ENCODE peak calls at places on chromosomes 2 and 18, in eight cellular contexts. One of them, this sample, is unnamed.

GRCh38 chr2:29012211-29012681 is 31.1 kb downstream of the TOGARAM2 start:
- DNase-seq in C1 segment of cervical spinal cord: no peak
- DNase-seq in GM20000: no peak
- DNase-seq in fibroblast of lung: peak
- DNase-seq in iPS-NIHi11: no peak
- DNase-seq in EL: no peak
- DNase-seq in right lobe of liver: no peak
- DNase-seq in Kasumi-1: peak
- DNase-seq in this sample: no peak

GRCh38 chr18:56238576-56238975 is 399.8 kb downstream of the TXNL1 start:
- DNase-seq in iPS-NIHi11: no peak
- DNase-seq in GM20000: no peak
- DNase-seq in C1 segment of cervical spinal cord: no peak
- DNase-seq in EL: no peak
- DNase-seq in right lobe of liver: no peak
- DNase-seq in fibroblast of lung: no peak
- DNase-seq in Kasumi-1: no peak
- DNase-seq in this sample: no peak

GRCh38 chr18:49561377-49562193 is at the start of gene LIPG:
- DNase-seq in Kasumi-1: no peak
- DNase-seq in GM20000: peak
- DNase-seq in iPS-NIHi11: peak
- DNase-seq in EL: peak
- DNase-seq in fibroblast of lung: peak
- DNase-seq in C1 segment of cervical spinal cord: no peak
- DNase-seq in right lobe of liver: peak
- DNase-seq in this sample: no peak

GRCh38 chr2:125560855-125561254 is 1095.1 kb upstream of the GYPC start:
- DNase-seq in Kasumi-1: no peak
- DNase-seq in iPS-NIHi11: no peak
- DNase-seq in GM20000: no peak
- DNase-seq in C1 segment of cervical spinal cord: no peak
- DNase-seq in fibroblast of lung: no peak
- DNase-seq in right lobe of liver: no peak
- DNase-seq in EL: no peak
- DNase-seq in this sample: no peak

GRCh38 chr18:44818668-44819403 is 138.1 kb downstream of the SETBP1 start:
- DNase-seq in C1 segment of cervical spinal cord: no peak
- DNase-seq in right lobe of liver: no peak
- DNase-seq in EL: no peak
- DNase-seq in GM20000: peak
- DNase-seq in fibroblast of lung: no peak
- DNase-seq in iPS-NIHi11: no peak
- DNase-seq in Kasumi-1: peak
- DNase-seq in this sample: no peak

GRCh38 chr2:200585730-200586643 is at the start of gene AOX1:
- DNase-seq in EL: peak
- DNase-seq in GM20000: peak
- DNase-seq in fibroblast of lung: peak
- DNase-seq in right lobe of liver: peak
- DNase-seq in iPS-NIHi11: peak
- DNase-seq in Kasumi-1: no peak
- DNase-seq in C1 segment of cervical spinal cord: no peak
- DNase-seq in this sample: peak

GRCh38 chr18:48933578-48934399 is 17.0 kb downstream of the SMAD7 start:
- DNase-seq in iPS-NIHi11: no peak
- DNase-seq in Kasumi-1: no peak
- DNase-seq in GM20000: no peak
- DNase-seq in right lobe of liver: no peak
- DNase-seq in fibroblast of lung: no peak
- DNase-seq in EL: no peak
- DNase-seq in C1 segment of cervical spinal cord: no peak
- DNase-seq in this sample: peak

GRCh38 chr2:1170241-1170640 is 219.6 kb downstream of the SNTG2 start:
- DNase-seq in iPS-NIHi11: no peak
- DNase-seq in right lobe of liver: no peak
- DNase-seq in EL: no peak
- DNase-seq in GM20000: no peak
- DNase-seq in fibroblast of lung: no peak
- DNase-seq in Kasumi-1: no peak
- DNase-seq in C1 segment of cervical spinal cord: no peak
- DNase-seq in this sample: no peak

GRCh38 chr18:4353853-4354418 is 101.2 kb downstream of the DLGAP1 start:
- DNase-seq in iPS-NIHi11: no peak
- DNase-seq in right lobe of liver: no peak
- DNase-seq in GM20000: no peak
- DNase-seq in Kasumi-1: no peak
- DNase-seq in fibroblast of lung: no peak
- DNase-seq in C1 segment of cervical spinal cord: no peak
- DNase-seq in EL: no peak
- DNase-seq in this sample: no peak

GRCh38 chr2:216911886-216912285 is 52.0 kb upstream of the TNP1 start:
- DNase-seq in iPS-NIHi11: no peak
- DNase-seq in EL: peak
- DNase-seq in GM20000: no peak
- DNase-seq in Kasumi-1: no peak
- DNase-seq in C1 segment of cervical spinal cord: no peak
- DNase-seq in right lobe of liver: no peak
- DNase-seq in fibroblast of lung: no peak
- DNase-seq in this sample: no peak

GRCh38 chr2:236972491-236973379 is 113.0 kb upstream of the COPS8 start:
- DNase-seq in fibroblast of lung: peak
- DNase-seq in right lobe of liver: peak
- DNase-seq in Kasumi-1: no peak
- DNase-seq in C1 segment of cervical spinal cord: no peak
- DNase-seq in iPS-NIHi11: peak
- DNase-seq in EL: peak
- DNase-seq in GM20000: no peak
- DNase-seq in this sample: no peak

GRCh38 chr2:39099311-39099710 is 21.5 kb downstream of the SOS1 start:
- DNase-seq in fibroblast of lung: no peak
- DNase-seq in GM20000: no peak
- DNase-seq in iPS-NIHi11: no peak
- DNase-seq in EL: no peak
- DNase-seq in Kasumi-1: no peak
- DNase-seq in C1 segment of cervical spinal cord: no peak
- DNase-seq in right lobe of liver: no peak
- DNase-seq in this sample: no peak

GRCh38 chr2:238022594-238023157 is 38.1 kb upstream of the SCLY start:
- DNase-seq in GM20000: no peak
- DNase-seq in iPS-NIHi11: no peak
- DNase-seq in Kasumi-1: no peak
- DNase-seq in right lobe of liver: no peak
- DNase-seq in EL: no peak
- DNase-seq in fibroblast of lung: no peak
- DNase-seq in C1 segment of cervical spinal cord: no peak
- DNase-seq in this sample: no peak

GRCh38 chr2:32562906-32563305 is 64.9 kb upstream of the TTC27 start:
- DNase-seq in iPS-NIHi11: no peak
- DNase-seq in fibroblast of lung: no peak
- DNase-seq in right lobe of liver: no peak
- DNase-seq in Kasumi-1: no peak
- DNase-seq in EL: no peak
- DNase-seq in GM20000: no peak
- DNase-seq in C1 segment of cervical spinal cord: no peak
- DNase-seq in this sample: no peak

GRCh38 chr18:79816092-79816491 is 18.4 kb downstream of the KCNG2 start:
- DNase-seq in iPS-NIHi11: no peak
- DNase-seq in right lobe of liver: no peak
- DNase-seq in C1 segment of cervical spinal cord: no peak
- DNase-seq in EL: no peak
- DNase-seq in Kasumi-1: no peak
- DNase-seq in fibroblast of lung: no peak
- DNase-seq in GM20000: no peak
- DNase-seq in this sample: peak

GRCh38 chr2:101253013-101253712 is 477 bp downstream of the CNOT11 start:
- DNase-seq in fibroblast of lung: peak
- DNase-seq in EL: peak
- DNase-seq in C1 segment of cervical spinal cord: no peak
- DNase-seq in Kasumi-1: peak
- DNase-seq in iPS-NIHi11: peak
- DNase-seq in right lobe of liver: peak
- DNase-seq in GM20000: peak
- DNase-seq in this sample: no peak

GRCh38 chr2:10188729-10189305 is 66.3 kb downstream of the RRM2 start:
- DNase-seq in Kasumi-1: no peak
- DNase-seq in fibroblast of lung: no peak
- DNase-seq in EL: no peak
- DNase-seq in right lobe of liver: no peak
- DNase-seq in iPS-NIHi11: no peak
- DNase-seq in GM20000: no peak
- DNase-seq in C1 segment of cervical spinal cord: no peak
- DNase-seq in this sample: no peak

GRCh38 chr2:191811807-191812602 is 34.9 kb downstream of the CAVIN2 start:
- DNase-seq in EL: peak
- DNase-seq in fibroblast of lung: peak
- DNase-seq in C1 segment of cervical spinal cord: no peak
- DNase-seq in GM20000: peak
- DNase-seq in right lobe of liver: peak
- DNase-seq in iPS-NIHi11: peak
- DNase-seq in Kasumi-1: peak
- DNase-seq in this sample: peak

GRCh38 chr2:55550368-55551102 is 31.0 kb downstream of the CFAP36 start:
- DNase-seq in Kasumi-1: no peak
- DNase-seq in EL: peak
- DNase-seq in right lobe of liver: no peak
- DNase-seq in GM20000: no peak
- DNase-seq in iPS-NIHi11: no peak
- DNase-seq in fibroblast of lung: peak
- DNase-seq in C1 segment of cervical spinal cord: no peak
- DNase-seq in this sample: no peak

GRCh38 chr2:235554385-235554784 is 60.5 kb downstream of the AGAP1 start:
- DNase-seq in C1 segment of cervical spinal cord: no peak
- DNase-seq in right lobe of liver: no peak
- DNase-seq in iPS-NIHi11: no peak
- DNase-seq in GM20000: no peak
- DNase-seq in fibroblast of lung: no peak
- DNase-seq in EL: no peak
- DNase-seq in Kasumi-1: no peak
- DNase-seq in this sample: no peak

GRCh38 chr2:135850811-135851668 is 14.1 kb upstream of the LCT start:
- DNase-seq in C1 segment of cervical spinal cord: no peak
- DNase-seq in iPS-NIHi11: no peak
- DNase-seq in EL: no peak
- DNase-seq in right lobe of liver: no peak
- DNase-seq in fibroblast of lung: no peak
- DNase-seq in GM20000: no peak
- DNase-seq in Kasumi-1: no peak
- DNase-seq in this sample: no peak

GRCh38 chr2:8797682-8798081 is 39.7 kb downstream of the KIDINS220 start:
- DNase-seq in right lobe of liver: no peak
- DNase-seq in EL: no peak
- DNase-seq in Kasumi-1: no peak
- DNase-seq in GM20000: no peak
- DNase-seq in iPS-NIHi11: no peak
- DNase-seq in C1 segment of cervical spinal cord: no peak
- DNase-seq in fibroblast of lung: no peak
- DNase-seq in this sample: no peak

GRCh38 chr2:173982918-173983317 is 17.7 kb upstream of the SP3 start:
- DNase-seq in GM20000: no peak
- DNase-seq in right lobe of liver: peak
- DNase-seq in EL: no peak
- DNase-seq in C1 segment of cervical spinal cord: no peak
- DNase-seq in Kasumi-1: no peak
- DNase-seq in iPS-NIHi11: no peak
- DNase-seq in fibroblast of lung: peak
- DNase-seq in this sample: peak

GRCh38 chr2:212903413-212903812 is 248.0 kb downstream of the IKZF2 start:
- DNase-seq in GM20000: no peak
- DNase-seq in C1 segment of cervical spinal cord: no peak
- DNase-seq in iPS-NIHi11: no peak
- DNase-seq in right lobe of liver: no peak
- DNase-seq in EL: no peak
- DNase-seq in Kasumi-1: no peak
- DNase-seq in fibroblast of lung: no peak
- DNase-seq in this sample: no peak

GRCh38 chr2:206442854-206443734 is at the start of gene ADAM23:
- DNase-seq in EL: peak
- DNase-seq in fibroblast of lung: peak
- DNase-seq in Kasumi-1: no peak
- DNase-seq in iPS-NIHi11: peak
- DNase-seq in GM20000: peak
- DNase-seq in right lobe of liver: no peak
- DNase-seq in C1 segment of cervical spinal cord: peak
- DNase-seq in this sample: peak

GRCh38 chr2:100998235-100998573 is 3.9 kb upstream of the RPL31 start:
- DNase-seq in right lobe of liver: no peak
- DNase-seq in GM20000: no peak
- DNase-seq in C1 segment of cervical spinal cord: no peak
- DNase-seq in EL: no peak
- DNase-seq in iPS-NIHi11: no peak
- DNase-seq in Kasumi-1: no peak
- DNase-seq in fibroblast of lung: peak
- DNase-seq in this sample: no peak

GRCh38 chr18:7678801-7679200 is 111.7 kb downstream of the PTPRM start:
- DNase-seq in fibroblast of lung: no peak
- DNase-seq in right lobe of liver: no peak
- DNase-seq in C1 segment of cervical spinal cord: no peak
- DNase-seq in Kasumi-1: no peak
- DNase-seq in iPS-NIHi11: no peak
- DNase-seq in EL: no peak
- DNase-seq in GM20000: no peak
- DNase-seq in this sample: no peak

GRCh38 chr2:194985258-194985657 is 671.8 kb upstream of the SLC39A10 start:
- DNase-seq in fibroblast of lung: no peak
- DNase-seq in right lobe of liver: no peak
- DNase-seq in iPS-NIHi11: no peak
- DNase-seq in EL: no peak
- DNase-seq in GM20000: no peak
- DNase-seq in C1 segment of cervical spinal cord: no peak
- DNase-seq in Kasumi-1: no peak
- DNase-seq in this sample: no peak

GRCh38 chr2:134866498-134867099 is 28.2 kb downstream of the ACMSD start:
- DNase-seq in right lobe of liver: no peak
- DNase-seq in GM20000: no peak
- DNase-seq in C1 segment of cervical spinal cord: no peak
- DNase-seq in iPS-NIHi11: no peak
- DNase-seq in Kasumi-1: no peak
- DNase-seq in EL: peak
- DNase-seq in fibroblast of lung: peak
- DNase-seq in this sample: no peak

GRCh38 chr2:6111676-6112294 is 419.6 kb downstream of the SOX11 start:
- DNase-seq in EL: no peak
- DNase-seq in right lobe of liver: no peak
- DNase-seq in Kasumi-1: no peak
- DNase-seq in iPS-NIHi11: no peak
- DNase-seq in C1 segment of cervical spinal cord: no peak
- DNase-seq in GM20000: no peak
- DNase-seq in fibroblast of lung: no peak
- DNase-seq in this sample: no peak

GRCh38 chr2:219358170-219359075 is 25.9 kb upstream of the RESP18 start:
- DNase-seq in right lobe of liver: no peak
- DNase-seq in EL: no peak
- DNase-seq in GM20000: no peak
- DNase-seq in fibroblast of lung: no peak
- DNase-seq in Kasumi-1: no peak
- DNase-seq in C1 segment of cervical spinal cord: no peak
- DNase-seq in iPS-NIHi11: peak
- DNase-seq in this sample: no peak

GRCh38 chr2:221570321-221571107 is 1.6 kb downstream of the EPHA4 start:
- DNase-seq in GM20000: no peak
- DNase-seq in C1 segment of cervical spinal cord: no peak
- DNase-seq in Kasumi-1: no peak
- DNase-seq in EL: peak
- DNase-seq in iPS-NIHi11: no peak
- DNase-seq in fibroblast of lung: peak
- DNase-seq in right lobe of liver: no peak
- DNase-seq in this sample: peak

GRCh38 chr18:45197526-45197970 is 417.7 kb upstream of the SLC14A2 start:
- DNase-seq in right lobe of liver: no peak
- DNase-seq in GM20000: peak
- DNase-seq in C1 segment of cervical spinal cord: no peak
- DNase-seq in iPS-NIHi11: no peak
- DNase-seq in EL: no peak
- DNase-seq in fibroblast of lung: no peak
- DNase-seq in Kasumi-1: no peak
- DNase-seq in this sample: no peak

GRCh38 chr2:222257645-222258044 is 41.2 kb downstream of the PAX3 start:
- DNase-seq in Kasumi-1: no peak
- DNase-seq in fibroblast of lung: no peak
- DNase-seq in iPS-NIHi11: no peak
- DNase-seq in EL: no peak
- DNase-seq in right lobe of liver: no peak
- DNase-seq in GM20000: no peak
- DNase-seq in C1 segment of cervical spinal cord: no peak
- DNase-seq in this sample: no peak